ENCODE peak calls at places on chromosomes 6 and 20, in seven cellular contexts. O, F, L, V, Q, H and T are unnamed samples.

GRCh38 chr20:51059862-51060261 is 37.0 kb upstream of the KCNG1 start:
- DNase-seq in O (no peak), F (no peak), L (no peak), V (no peak), Q (no peak), H (no peak), T (no peak)

GRCh38 chr6:166252601-166253000 is 55.6 kb downstream of the PRR18 start:
- DNase-seq in O (no peak), F (no peak), L (no peak), V (no peak), Q (no peak), H (no peak), T (no peak)

GRCh38 chr6:15874821-15875220 is 212.0 kb upstream of the DTNBP1 start:
- DNase-seq in O (no peak), F (no peak), L (no peak), V (no peak), Q (no peak), H (no peak), T (no peak)

GRCh38 chr6:134173936-134174789 is 121.7 kb upstream of the SLC2A12 start:
- DNase-seq in O (peak), F (peak), L (peak), V (peak), Q (peak), H (peak), T (peak)

GRCh38 chr6:105794870-105795269 is 291.3 kb upstream of the PRDM1 start:
- DNase-seq in O (no peak), F (no peak), L (no peak), V (no peak), Q (no peak), H (no peak), T (no peak)

GRCh38 chr6:24273471-24273870 is 84.4 kb downstream of the DCDC2 start:
- DNase-seq in O (no peak), F (no peak), L (no peak), V (no peak), Q (no peak), H (no peak), T (no peak)

GRCh38 chr6:135196739-135197510 is 15.8 kb downstream of the MYB start:
- DNase-seq in O (no peak), F (no peak), L (no peak), V (no peak), Q (no peak), H (no peak), T (no peak)

GRCh38 chr6:137680678-137681346 is 186.2 kb upstream of the TNFAIP3 start:
- DNase-seq in O (no peak), F (no peak), L (peak), V (no peak), Q (no peak), H (no peak), T (no peak)

GRCh38 chr6:157134402-157135074 is 188.8 kb downstream of the TMEM242 start:
- DNase-seq in O (no peak), F (no peak), L (no peak), V (no peak), Q (no peak), H (no peak), T (no peak)

GRCh38 chr6:45608252-45608911 is 230.6 kb upstream of the SUPT3H start:
- DNase-seq in O (no peak), F (no peak), L (no peak), V (no peak), Q (no peak), H (no peak), T (no peak)

GRCh38 chr6:124389127-124389526 is 573.1 kb upstream of the RNF217 start:
- DNase-seq in O (no peak), F (no peak), L (no peak), V (no peak), Q (no peak), H (no peak), T (no peak)

GRCh38 chr6:30810813-30811329 is 66.5 kb upstream of the IER3 start:
- DNase-seq in O (peak), F (no peak), L (no peak), V (peak), Q (peak), H (no peak), T (no peak)

GRCh38 chr20:50595988-50596693 is 86.0 kb downstream of the PTPN1 start:
- DNase-seq in O (no peak), F (no peak), L (no peak), V (no peak), Q (no peak), H (no peak), T (no peak)

GRCh38 chr6:33746036-33746600 is 587 bp downstream of the IP6K3 start:
- DNase-seq in O (no peak), F (no peak), L (no peak), V (no peak), Q (no peak), H (peak), T (no peak)

GRCh38 chr6:89660981-89661380 is 22.4 kb upstream of the LYRM2 start:
- DNase-seq in O (no peak), F (no peak), L (no peak), V (no peak), Q (no peak), H (no peak), T (no peak)

GRCh38 chr6:42045538-42046460 is 4.5 kb upstream of the TAF8 start:
- DNase-seq in O (peak), F (peak), L (peak), V (peak), Q (peak), H (peak), T (no peak)
- TF ChIP-seq POLR2AphosphoS5 in O (no peak), F (peak), L (peak), V (no peak), Q (peak), H (no peak), T (no peak)

GRCh38 chr6:104788400-104788799 is 71.3 kb downstream of the HACE1 start:
- DNase-seq in O (no peak), F (no peak), L (no peak), V (no peak), Q (no peak), H (no peak), T (no peak)

GRCh38 chr6:104787305-104787704 is 72.4 kb downstream of the HACE1 start:
- DNase-seq in O (no peak), F (no peak), L (no peak), V (no peak), Q (no peak), H (no peak), T (no peak)

GRCh38 chr6:104789770-104790190 is 69.9 kb downstream of the HACE1 start:
- DNase-seq in O (peak), F (no peak), L (peak), V (no peak), Q (no peak), H (no peak), T (no peak)

DNA sequence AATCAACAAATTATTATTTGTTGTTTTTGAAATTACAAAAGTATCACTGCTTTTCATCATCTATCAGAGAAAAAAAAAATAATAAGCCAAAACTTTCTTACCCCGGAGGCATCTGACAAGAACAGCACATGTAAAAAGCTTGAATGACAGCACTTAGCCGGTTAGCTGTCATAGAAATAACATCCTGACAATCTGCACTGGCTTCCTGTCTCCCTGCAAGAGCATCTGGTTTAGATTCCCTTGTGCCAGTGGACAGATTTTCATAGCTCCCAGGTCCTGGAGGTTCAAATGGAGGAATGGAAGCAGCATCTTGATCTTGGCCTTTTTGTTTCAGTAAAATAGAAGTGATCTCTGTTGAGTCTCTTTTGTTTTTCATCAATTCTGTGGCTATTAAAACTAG is 74.8 kb downstream of the HACE1 start:
- DNase-seq in O (no peak), F (no peak), L (peak), V (no peak), Q (no peak), H (no peak), T (no peak)
- TF ChIP-seq POLR2AphosphoS5 in O (no peak), F (no peak), L (no peak), V (no peak), Q (no peak), H (no peak), T (no peak)

DNA sequence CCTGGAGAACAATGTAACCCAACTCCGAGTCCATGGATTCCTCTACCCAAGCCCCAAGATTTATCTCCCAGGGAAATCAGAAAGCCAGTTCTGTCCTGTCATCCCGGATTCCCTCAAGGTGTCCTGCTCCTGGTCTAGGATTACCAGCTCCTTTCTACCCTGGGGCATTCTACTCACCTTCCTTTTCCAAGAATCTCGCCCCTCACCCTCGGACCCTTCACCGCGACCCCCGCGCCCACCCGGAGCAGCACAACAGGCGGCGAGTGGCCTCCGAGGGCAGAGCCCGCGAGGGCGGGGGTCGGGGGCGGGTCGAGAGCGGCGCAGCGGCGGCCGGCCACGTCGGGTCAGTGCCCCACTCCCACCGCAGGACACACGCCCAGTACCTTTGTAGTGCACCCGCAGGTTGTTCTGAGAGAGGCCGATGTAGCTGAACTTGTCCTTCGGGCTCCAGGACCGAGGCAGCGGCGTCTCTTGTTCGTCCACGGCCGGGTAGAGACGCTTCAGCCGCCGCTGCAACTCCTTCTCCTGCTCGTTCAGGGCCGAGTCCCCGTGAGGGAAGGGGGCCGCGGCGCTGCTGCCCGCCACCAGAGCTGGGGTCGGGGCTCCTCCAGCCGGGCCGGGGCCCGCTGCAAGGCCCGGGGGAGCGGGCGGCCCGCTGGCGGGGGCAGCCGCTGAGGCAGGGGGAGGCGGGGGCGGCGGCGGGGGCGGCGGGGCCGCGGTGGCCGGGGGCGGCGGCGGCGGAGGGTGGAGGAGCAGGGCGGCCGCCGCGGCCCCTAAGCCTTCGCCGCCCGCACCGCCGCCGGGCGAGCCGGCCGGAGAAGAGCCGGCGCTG is 867 bp downstream of the RANBP9 start:
- DNase-seq in O (no peak), F (peak), L (peak), V (no peak), Q (peak), H (peak), T (peak)
- TF ChIP-seq POLR2AphosphoS5 in O (no peak), F (no peak), L (no peak), V (no peak), Q (no peak), H (no peak), T (no peak)

DNA sequence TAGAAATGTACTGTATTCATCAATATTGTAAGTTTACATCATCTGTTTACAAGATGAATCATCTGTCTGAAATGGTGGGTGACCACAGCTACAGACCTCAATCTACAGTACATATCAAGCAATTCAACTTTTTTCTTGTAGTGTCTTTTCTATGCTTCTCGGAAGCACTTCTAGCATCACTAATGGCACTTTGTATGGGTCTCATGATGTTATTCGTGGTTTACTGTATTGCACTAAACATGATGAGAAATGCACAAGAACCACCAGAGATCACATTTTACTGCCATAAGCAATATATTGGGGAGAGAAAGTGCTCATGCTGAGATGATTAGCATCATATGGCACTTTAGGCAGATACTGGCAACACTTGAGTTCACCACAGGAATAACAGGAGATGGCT is 15.4 kb upstream of the BTBD3 start:
- DNase-seq in O (no peak), F (no peak), L (peak), V (no peak), Q (no peak), H (no peak), T (no peak)
- TF ChIP-seq POLR2AphosphoS5 in O (no peak), F (no peak), L (no peak), V (no peak), Q (no peak), H (no peak), T (no peak)

DNA sequence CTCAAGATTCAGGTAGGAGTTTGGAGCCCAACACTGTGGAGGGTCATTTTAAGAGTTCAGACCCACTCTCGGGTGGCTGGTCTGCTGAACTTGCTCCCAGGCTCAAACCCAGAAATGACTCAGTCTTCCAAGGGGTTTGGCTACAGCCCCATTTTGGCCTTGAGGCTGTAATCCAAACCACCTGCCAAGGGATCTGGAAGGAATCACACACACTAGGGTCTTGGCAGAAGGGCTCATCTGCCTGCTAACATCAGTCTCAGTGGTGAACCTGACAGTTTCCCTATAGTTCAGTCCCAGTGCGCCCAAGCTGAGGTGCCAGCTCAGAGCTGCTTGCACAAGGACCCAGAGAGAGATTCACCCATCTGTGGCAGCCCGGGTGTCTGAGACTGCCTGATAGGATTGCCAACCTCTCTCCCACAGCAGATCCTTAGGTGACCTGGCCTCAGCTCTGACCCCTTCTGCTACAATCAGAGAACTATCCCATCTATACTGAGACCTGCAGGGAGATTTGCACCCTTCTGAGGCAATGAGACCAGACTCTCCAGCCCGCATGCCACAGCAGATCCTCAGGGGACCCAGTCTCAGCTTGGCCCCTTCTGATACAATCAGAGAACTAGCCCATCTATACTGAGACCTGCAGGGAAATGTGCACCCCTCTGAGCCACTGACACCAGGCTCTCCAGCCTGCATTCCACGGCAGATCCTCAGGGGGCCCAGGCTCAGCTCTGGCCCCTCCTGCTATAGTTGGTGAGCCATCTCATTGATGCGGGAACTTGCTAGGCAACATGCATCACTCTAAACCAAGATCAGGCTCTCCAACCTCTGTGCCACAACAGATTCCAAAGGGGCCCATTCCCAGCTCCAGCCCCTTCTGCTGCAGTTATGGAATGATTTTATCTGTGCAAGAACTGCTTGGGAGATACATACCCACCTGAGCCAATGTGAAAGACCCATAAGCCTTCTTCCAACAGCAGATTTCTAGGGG is 48.2 kb downstream of the THBS2 start:
- DNase-seq in O (no peak), F (no peak), L (no peak), V (no peak), Q (no peak), H (no peak), T (no peak)
- TF ChIP-seq POLR2AphosphoS5 in O (no peak), F (no peak), L (no peak), V (no peak), Q (no peak), H (no peak), T (no peak)